ENCODE peak calls at places on chromosomes 7 and 10, in four cellular contexts. N, X, J and E are unnamed samples.

GRCh38 chr10:91163709-91164474 is 56.6 kb upstream of the PCGF5 start:
- DNase-seq in N (peak; percentile 45), X (peak; percentile 33), J (peak; percentile 96), E (peak; percentile 41)

GRCh38 chr7:46515844-46516590 is 594.9 kb upstream of the IGFBP3 start:
- DNase-seq in N (no peak), X (no peak), J (no peak), E (no peak)

GRCh38 chr7:46909601-46910051 is 672.3 kb downstream of the TNS3 start:
- DNase-seq in N (no peak), X (no peak), J (peak; percentile 93), E (no peak)

GRCh38 chr10:87504307-87504666 is 406 bp upstream of the MINPP1 start:
- DNase-seq in N (no peak), X (no peak), J (no peak), E (no peak)

GRCh38 chr7:37352974-37353948 is 95.4 kb downstream of the ELMO1 start:
- DNase-seq in N (peak; percentile 68), X (no peak), J (no peak), E (no peak)

GRCh38 chr10:92342801-92343200 is 51.8 kb downstream of the MARCHF5 start:
- DNase-seq in N (no peak), X (no peak), J (peak; percentile 52), E (no peak)

GRCh38 chr10:124619195-124619594 is 125.0 kb downstream of the FAM53B start:
- DNase-seq in N (peak; percentile 83), X (no peak), J (no peak), E (no peak)

GRCh38 chr7:104005197-104005596 is 15.7 kb upstream of the RELN start:
- DNase-seq in N (no peak), X (no peak), J (no peak), E (no peak)

GRCh38 chr7:76329479-76329878 is 27.0 kb downstream of the HSPB1 start:
- DNase-seq in N (no peak), X (no peak), J (no peak), E (no peak)

GRCh38 chr10:102918817-102919236 is 733 bp downstream of the CNNM2 start:
- DNase-seq in N (no peak), X (no peak), J (peak; percentile 54), E (no peak)

GRCh38 chr7:136911362-136911761 is 42.9 kb downstream of the CHRM2 start:
- DNase-seq in N (no peak), X (no peak), J (peak; percentile 71), E (no peak)